ENCODE peak calls at places on chromosomes 3 and 15, in ten cellular contexts. H is left colon, C is EL, D is PC-9, Q is amniotic epithelial cell, I is GM23248, E is Panc1, G is NCI-H1092, V is testis, U is pulmonary artery endothelial cell. B is an unnamed sample.
A peak's percentile ranks its signal among the peaks of the same experiment; 100 is the strongest.

GRCh38 chr15:35657679-35658201 is 111.8 kb upstream of the DPH6 start:
- DNase-seq in H (no peak), C (peak; percentile 42), D (no peak), Q (peak; percentile 54), I (peak; percentile 80), E (no peak), G (no peak), V (no peak), U (no peak), B (no peak)

GRCh38 chr3:69762790-69763229 is 23.5 kb downstream of the MITF start:
- DNase-seq in H (no peak), C (no peak), D (no peak), Q (no peak), I (no peak), E (no peak), G (no peak), V (no peak), U (no peak), B (no peak)

GRCh38 chr15:45180201-45180600 is 7.6 kb downstream of the SHF start:
- DNase-seq in H (no peak), C (no peak), D (no peak), Q (peak; percentile 49), I (no peak), E (no peak), G (no peak), V (no peak), U (no peak), B (no peak)

GRCh38 chr3:177519588-177519987 is 322.3 kb upstream of the TBL1XR1 start:
- DNase-seq in H (no peak), C (no peak), D (no peak), Q (no peak), I (no peak), E (no peak), G (no peak), V (no peak), U (no peak), B (no peak)

GRCh38 chr15:70701891-70702568 is 61.3 kb downstream of the UACA start:
- DNase-seq in H (no peak), C (peak; percentile 63), D (no peak), Q (peak; percentile 77), I (peak; percentile 78), E (peak; percentile 75), G (no peak), V (peak; percentile 69), U (peak; percentile 74), B (peak; percentile 76)

GRCh38 chr3:184082465-184082864 is 14.4 kb upstream of the HTR3E start:
- DNase-seq in H (no peak), C (no peak), D (no peak), Q (no peak), I (no peak), E (no peak), G (no peak), V (no peak), U (no peak), B (no peak)

GRCh38 chr3:148006508-148006907 is 597.3 kb downstream of the ZIC1 start:
- DNase-seq in H (no peak), C (peak; percentile 71), D (no peak), Q (peak; percentile 78), I (peak; percentile 89), E (no peak), G (no peak), V (no peak), U (no peak), B (no peak)

GRCh38 chr3:193040836-193041672 is 123.4 kb upstream of the MB21D2 start:
- DNase-seq in H (peak; percentile 3), C (peak; percentile 46), D (peak; percentile 58), Q (peak; percentile 71), I (peak; percentile 61), E (peak; percentile 13), G (peak; percentile 38), V (no peak), U (no peak), B (peak; percentile 54)

GRCh38 chr3:49276475-49277356 is at the start of gene C3orf62:
- DNase-seq in H (peak; percentile 93), C (peak; percentile 85), D (no peak), Q (peak; percentile 77), I (peak; percentile 95), E (no peak), G (no peak), V (peak; percentile 92), U (peak; percentile 54), B (peak; percentile 86)

GRCh38 chr3:37766797-37767776 is 94.6 kb upstream of the CTDSPL start:
- DNase-seq in H (no peak), C (no peak), D (no peak), Q (no peak), I (no peak), E (no peak), G (no peak), V (no peak), U (no peak), B (no peak)

GRCh38 chr3:33687406-33688010 is 30.5 kb downstream of the CLASP2 start:
- DNase-seq in H (no peak), C (peak; percentile 73), D (no peak), Q (peak; percentile 50), I (peak; percentile 65), E (no peak), G (no peak), V (no peak), U (no peak), B (peak; percentile 36)

GRCh38 chr3:173725507-173725906 is 328.0 kb downstream of the NLGN1 start:
- DNase-seq in H (no peak), C (peak; percentile 57), D (no peak), Q (peak; percentile 84), I (peak; percentile 40), E (no peak), G (no peak), V (no peak), U (no peak), B (no peak)

GRCh38 chr3:69032737-69033136 is 19.3 kb upstream of the EOGT start:
- DNase-seq in H (no peak), C (no peak), D (no peak), Q (no peak), I (no peak), E (no peak), G (no peak), V (no peak), U (no peak), B (no peak)

GRCh38 chr3:135528638-135529037 is 436.9 kb upstream of the PPP2R3A start:
- DNase-seq in H (no peak), C (no peak), D (no peak), Q (no peak), I (no peak), E (no peak), G (no peak), V (no peak), U (no peak), B (no peak)

GRCh38 chr3:155233213-155233612 is 60.3 kb downstream of the STRIT1 start:
- DNase-seq in H (no peak), C (peak; percentile 81), D (peak; percentile 64), Q (peak; percentile 67), I (peak; percentile 95), E (no peak), G (no peak), V (peak; percentile 80), U (no peak), B (peak; percentile 90)

GRCh38 chr15:34514251-34514760 is 69.1 kb downstream of the GOLGA8B start:
- DNase-seq in H (peak; percentile 28), C (peak; percentile 40), D (no peak), Q (peak; percentile 7), I (peak; percentile 58), E (no peak), G (no peak), V (peak; percentile 76), U (no peak), B (peak; percentile 29)

GRCh38 chr3:84772841-84773240 is 185.9 kb upstream of the CADM2 start:
- DNase-seq in H (no peak), C (no peak), D (no peak), Q (no peak), I (no peak), E (no peak), G (peak; percentile 0), V (no peak), U (no peak), B (no peak)

GRCh38 chr15:89652666-89653065 is 2.6 kb downstream of the KIF7 start:
- DNase-seq in H (no peak), C (no peak), D (no peak), Q (no peak), I (no peak), E (no peak), G (no peak), V (no peak), U (no peak), B (no peak)

GRCh38 chr15:99986297-99987118 is 253.3 kb upstream of the LYSMD4 start:
- DNase-seq in H (no peak), C (no peak), D (no peak), Q (no peak), I (no peak), E (no peak), G (no peak), V (no peak), U (no peak), B (peak; percentile 44)

GRCh38 chr15:69074011-69074842 is 59.7 kb downstream of the NOX5 start:
- DNase-seq in H (peak; percentile 82), C (peak; percentile 71), D (peak; percentile 59), Q (peak; percentile 66), I (peak; percentile 67), E (peak; percentile 18), G (peak; percentile 28), V (peak; percentile 66), U (no peak), B (peak; percentile 62)

GRCh38 chr15:42737529-42738328 is 801 bp upstream of the CDAN1 start:
- DNase-seq in H (peak; percentile 69), C (peak; percentile 19), D (no peak), Q (no peak), I (peak; percentile 52), E (peak; percentile 17), G (no peak), V (no peak), U (no peak), B (peak; percentile 10)

GRCh38 chr3:196563721-196564225 is 4.6 kb downstream of the WDR53 start:
- DNase-seq in H (no peak), C (peak; percentile 29), D (peak; percentile 76), Q (peak; percentile 39), I (peak; percentile 27), E (peak; percentile 64), G (no peak), V (no peak), U (peak; percentile 13), B (peak; percentile 28)

GRCh38 chr3:126104742-126105605 is 21.1 kb upstream of the SLC41A3 start:
- DNase-seq in H (no peak), C (no peak), D (no peak), Q (no peak), I (no peak), E (no peak), G (no peak), V (peak; percentile 7), U (no peak), B (no peak)

B was measured in fibroblast of villous mesenchyme.